ENCODE peak calls at places on chromosomes 16 and 17, in seven cellular contexts. E is SK-N-SH, U is HCT116, L is H1, Z is K562, O is GM12878, N is HepG2. F is an unnamed sample.
A peak's percentile ranks its signal among the peaks of the same experiment; 100 is the strongest.

GRCh38 chr17:76498886-76499667 is 2.1 kb downstream of the RHBDF2 start:
- DNase-seq in O (peak; percentile 71), L (no peak), E (no peak), Z (no peak), U (no peak), N (peak; percentile 95), F (no peak)

GRCh38 chr17:42027961-42028790 is 8.3 kb downstream of the NKIRAS2 start:
- DNase-seq in Z (peak; percentile 73), E (no peak), L (no peak), N (peak; percentile 79), U (peak; percentile 39), O (no peak), F (peak; percentile 52)

GRCh38 chr16:18069683-18070082 is 266.9 kb downstream of the NPIPA8 start:
- DNase-seq in N (no peak), L (no peak), Z (no peak), O (no peak), E (no peak), U (no peak), F (no peak)

GRCh38 chr17:45230410-45230786 is 8.7 kb downstream of the FMNL1 start:
- DNase-seq in Z (no peak), E (no peak), L (no peak), N (no peak), O (no peak), U (no peak), F (no peak)

GRCh38 chr16:27332105-27332504 is 18.3 kb downstream of the IL4R start:
- DNase-seq in Z (no peak), N (no peak), E (no peak), O (no peak), U (no peak), L (no peak), F (no peak)

GRCh38 chr16:49542391-49542891 is 168.8 kb downstream of the C16orf78 start:
- DNase-seq in L (no peak), U (no peak), O (no peak), E (peak; percentile 66), N (no peak), Z (no peak), F (no peak)

GRCh38 chr17:7041607-7042506 is 2.0 kb downstream of the SLC16A11 start:
- DNase-seq in O (no peak), Z (no peak), U (no peak), E (peak; percentile 69), N (no peak), L (no peak), F (no peak)

GRCh38 chr16:57537596-57538234 is 1.3 kb upstream of the CCDC102A start:
- DNase-seq in L (no peak), N (no peak), O (no peak), E (no peak), Z (no peak), U (no peak), F (no peak)

GRCh38 chr17:58318065-58318481 is 10.5 kb downstream of the TSPOAP1 start:
- DNase-seq in U (no peak), N (no peak), E (no peak), L (no peak), O (no peak), Z (no peak), F (no peak)

GRCh38 chr16:30185141-30185682 is 1.8 kb downstream of the CORO1A start:
- DNase-seq in N (no peak), E (peak; percentile 40), L (no peak), O (no peak), Z (no peak), U (no peak), F (no peak)

GRCh38 chr17:73482251-73482661 is 162.0 kb downstream of the SDK2 start:
- DNase-seq in O (no peak), L (no peak), E (no peak), U (no peak), N (no peak), Z (no peak), F (no peak)

GRCh38 chr17:73798111-73798748 is 154.0 kb upstream of the SDK2 start:
- DNase-seq in Z (peak; percentile 23), N (peak; percentile 100), E (no peak), L (no peak), O (no peak), U (no peak), F (no peak)

GRCh38 chr16:79009911-79010310 is 590.6 kb downstream of the MAF start:
- DNase-seq in N (no peak), Z (no peak), U (no peak), L (no peak), E (no peak), O (no peak), F (no peak)

GRCh38 chr17:16973760-16974540 is 2.0 kb upstream of the TNFRSF13B start:
- DNase-seq in U (no peak), N (no peak), E (no peak), O (peak; percentile 88), Z (no peak), L (no peak), F (no peak)

GRCh38 chr17:65278050-65278819 is 141.1 kb downstream of the RGS9 start:
- DNase-seq in E (peak; percentile 89), L (no peak), U (peak; percentile 57), N (peak; percentile 70), Z (peak; percentile 50), O (no peak), F (peak; percentile 55)

GRCh38 chr17:80753946-80754345 is 209.3 kb downstream of the RPTOR start:
- DNase-seq in Z (no peak), N (no peak), E (no peak), L (no peak), O (no peak), U (no peak), F (no peak)

GRCh38 chr17:64256913-64257807 is 5.9 kb downstream of the TEX2 start:
- DNase-seq in L (no peak), Z (no peak), O (no peak), U (no peak), N (no peak), E (no peak), F (no peak)

GRCh38 chr16:71676236-71676635 is 48.3 kb downstream of the PHLPP2 start:
- DNase-seq in O (no peak), U (no peak), Z (no peak), L (no peak), E (no peak), N (no peak), F (no peak)

GRCh38 chr16:20768121-20768520 is 4.3 kb downstream of the ACSM3 start:
- DNase-seq in Z (no peak), E (no peak), N (no peak), L (no peak), O (no peak), U (no peak), F (no peak)

GRCh38 chr17:49495842-49496182 is 719 bp downstream of the NGFR start:
- DNase-seq in N (no peak), O (no peak), E (peak; percentile 66), L (no peak), Z (no peak), U (no peak), F (no peak)

GRCh38 chr16:28623172-28623711 is 13.4 kb upstream of the SULT1A1 start:
- DNase-seq in Z (no peak), L (no peak), U (peak; percentile 43), O (no peak), N (no peak), E (no peak), F (peak; percentile 90)

GRCh38 chr17:8408371-8408770 is 10.7 kb upstream of the RNF222 start:
- DNase-seq in L (no peak), U (peak; percentile 65), N (peak; percentile 41), Z (no peak), O (no peak), E (no peak), F (no peak)

GRCh38 chr16:66275795-66276428 is 90.6 kb upstream of the CDH5 start:
- DNase-seq in O (no peak), E (peak; percentile 55), N (peak; percentile 61), U (peak; percentile 67), Z (peak; percentile 34), L (peak; percentile 50), F (no peak)

GRCh38 chr17:19676901-19677300 is 28.4 kb downstream of the ALDH3A2 start:
- DNase-seq in L (no peak), U (no peak), Z (no peak), E (no peak), N (no peak), O (no peak), F (peak; percentile 45)

GRCh38 chr17:66654341-66654740 is 180.6 kb upstream of the CACNG5 start:
- DNase-seq in O (no peak), N (no peak), E (no peak), L (no peak), U (no peak), Z (no peak), F (no peak)

GRCh38 chr16:56462064-56462796 is 10.9 kb downstream of the OGFOD1 start:
- DNase-seq in Z (peak; percentile 62), N (no peak), L (no peak), E (peak; percentile 49), O (no peak), U (no peak), F (no peak)

GRCh38 chr16:31694461-31694860 is 166.8 kb downstream of the AHSP start:
- DNase-seq in N (no peak), L (no peak), E (no peak), O (no peak), U (no peak), Z (no peak), F (no peak)

GRCh38 chr16:69351309-69352027 is at the start of gene TMED6:
- DNase-seq in Z (no peak), U (no peak), O (no peak), N (peak; percentile 92), E (no peak), L (no peak), F (no peak)
- TF ChIP-seq JUND in Z (no peak), U (no peak), O (no peak), N (no peak), E (no peak), L (no peak), F (no peak)

GRCh38 chr16:24986512-24987303 is 28.5 kb downstream of the ARHGAP17 start:
- DNase-seq in O (no peak), Z (peak; percentile 89), E (no peak), L (no peak), N (peak; percentile 83), U (no peak), F (no peak)
- TF ChIP-seq JUND in O (no peak), Z (peak; percentile 73), E (peak; percentile 34), L (no peak), N (peak; percentile 47), U (no peak), F (no peak)

GRCh38 chr17:30251931-30252330 is 16.4 kb upstream of the SLC6A4 start:
- DNase-seq in N (no peak), U (no peak), L (no peak), Z (no peak), O (no peak), E (no peak), F (no peak)
- TF ChIP-seq JUND in N (no peak), U (no peak), L (no peak), Z (no peak), O (no peak), E (no peak), F (no peak)

GRCh38 chr16:2350500-2350899 is 10.0 kb upstream of the ABCA3 start:
- DNase-seq in E (no peak), N (no peak), Z (no peak), L (no peak), U (no peak), O (no peak), F (no peak)
- TF ChIP-seq JUND in E (no peak), N (no peak), Z (no peak), L (no peak), U (no peak), O (no peak), F (no peak)

F was measured in T47D.